ENCODE peak calls at places on chromosomes 7 and 10, in ten cellular contexts. K is uterus; H is neuronal stem cell; P is body of pancreas; G is CD8-positive, alpha-beta memory T cell; I is GM23248; M is transverse colon; F is brain microvascular endothelial cell; E is A673; S is HCT116. U is an unnamed sample.

GRCh38 chr10:51176976-51177690 is 102.8 kb downstream of the PRKG1 start:
- DNase-seq in K (no peak), H (no peak), P (no peak), G (no peak), I (peak; percentile 69), M (no peak), F (peak; percentile 24), E (no peak), S (no peak), U (no peak)

GRCh38 chr10:16519908-16520861 is 1.5 kb downstream of the C1QL3 start:
- DNase-seq in K (no peak), H (no peak), P (no peak), G (no peak), I (peak; percentile 23), M (no peak), F (no peak), E (no peak), S (no peak), U (no peak)

GRCh38 chr10:101379663-101380352 is 25.8 kb downstream of the BTRC start:
- DNase-seq in K (no peak), H (no peak), P (no peak), G (no peak), I (no peak), M (no peak), F (no peak), E (no peak), S (no peak), U (no peak)

GRCh38 chr10:24707445-24707844 is 16.2 kb downstream of the ARHGAP21 start:
- DNase-seq in K (no peak), H (no peak), P (no peak), G (no peak), I (peak; percentile 22), M (no peak), F (no peak), E (no peak), S (no peak), U (no peak)

GRCh38 chr10:129857242-129857960 is 106.7 kb downstream of the EBF3 start:
- DNase-seq in K (no peak), H (no peak), P (no peak), G (no peak), I (no peak), M (no peak), F (no peak), E (no peak), S (no peak), U (no peak)

GRCh38 chr10:127485153-127485857 is 63.8 kb upstream of the NPS start:
- DNase-seq in K (no peak), H (no peak), P (peak; percentile 22), G (no peak), I (peak; percentile 50), M (no peak), F (peak; percentile 79), E (no peak), S (no peak), U (no peak)

GRCh38 chr10:63229192-63229591 is 96.1 kb downstream of the NRBF2 start:
- DNase-seq in K (no peak), H (no peak), P (no peak), G (no peak), I (no peak), M (no peak), F (no peak), E (no peak), S (no peak), U (no peak)

GRCh38 chr10:22420787-22421517 is 75.7 kb downstream of the SPAG6 start:
- DNase-seq in K (no peak), H (no peak), P (no peak), G (no peak), I (peak; percentile 52), M (no peak), F (no peak), E (peak; percentile 33), S (no peak), U (no peak)

GRCh38 chr7:105677803-105678583 is 96.7 kb upstream of the EFCAB10 start:
- DNase-seq in K (no peak), H (no peak), P (no peak), G (peak; percentile 76), I (peak; percentile 6), M (peak; percentile 68), F (no peak), E (peak; percentile 56), S (no peak), U (no peak)

GRCh38 chr7:122544463-122544862 is 154.5 kb downstream of the RNF133 start:
- DNase-seq in K (no peak), H (no peak), P (no peak), G (no peak), I (no peak), M (peak; percentile 10), F (no peak), E (no peak), S (no peak), U (no peak)

GRCh38 chr10:103592186-103593021 is 98.9 kb downstream of the NEURL1 start:
- DNase-seq in K (peak; percentile 53), H (peak; percentile 51), P (peak; percentile 64), G (no peak), I (peak; percentile 61), M (peak; percentile 27), F (peak; percentile 20), E (peak; percentile 51), S (peak; percentile 15), U (no peak)

GRCh38 chr10:32971536-32972091 is 13.6 kb upstream of the ITGB1 start:
- DNase-seq in K (no peak), H (no peak), P (peak; percentile 35), G (no peak), I (no peak), M (peak; percentile 42), F (no peak), E (no peak), S (no peak), U (no peak)

DNA sequence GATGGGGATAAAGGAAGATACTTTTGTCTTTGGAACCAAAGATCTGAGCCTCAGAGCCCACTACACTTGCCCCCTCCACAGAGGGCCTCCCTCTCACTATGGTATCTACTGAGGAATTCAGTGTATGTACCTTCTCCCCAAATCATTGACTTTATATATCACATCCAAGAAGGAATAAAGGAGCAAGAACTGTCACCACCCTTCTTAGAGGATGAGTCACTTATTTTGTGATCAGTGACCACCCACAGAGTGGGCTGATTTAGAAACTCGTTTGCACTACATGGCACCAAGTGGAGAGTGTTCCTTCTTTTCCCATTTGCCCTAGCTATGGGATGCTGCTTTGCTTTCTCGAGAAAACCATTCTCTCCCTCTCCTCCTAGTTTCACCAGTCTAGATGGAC is 5.7 kb downstream of the TMEM243 start:
- DNase-seq in K (no peak), H (no peak), P (no peak), G (no peak), I (peak; percentile 43), M (no peak), F (no peak), E (peak; percentile 78), S (no peak), U (no peak)
- H3K27ac ChIP-seq in K (no peak overlapping the region), H (no peak overlapping the region), P (no peak overlapping the region), G (no peak overlapping the region), I (no peak overlapping the region), M (no peak overlapping the region), F (no peak overlapping the region), E (peak overlapping the region; percentile 38), S (no peak overlapping the region), U (no peak overlapping the region)

GRCh38 chr7:2566890-2567662 is 8.3 kb downstream of the IQCE start:
- DNase-seq in K (no peak), H (no peak), P (no peak), G (no peak), I (peak; percentile 32), M (peak; percentile 60), F (no peak), E (no peak), S (no peak), U (no peak)
- H3K27ac ChIP-seq in K (no peak overlapping the region), H (peak overlapping the region; percentile 29), P (no peak overlapping the region), G (no peak overlapping the region), I (no peak overlapping the region), M (no peak overlapping the region), F (no peak overlapping the region), E (no peak overlapping the region), S (no peak overlapping the region), U (no peak overlapping the region)

DNA sequence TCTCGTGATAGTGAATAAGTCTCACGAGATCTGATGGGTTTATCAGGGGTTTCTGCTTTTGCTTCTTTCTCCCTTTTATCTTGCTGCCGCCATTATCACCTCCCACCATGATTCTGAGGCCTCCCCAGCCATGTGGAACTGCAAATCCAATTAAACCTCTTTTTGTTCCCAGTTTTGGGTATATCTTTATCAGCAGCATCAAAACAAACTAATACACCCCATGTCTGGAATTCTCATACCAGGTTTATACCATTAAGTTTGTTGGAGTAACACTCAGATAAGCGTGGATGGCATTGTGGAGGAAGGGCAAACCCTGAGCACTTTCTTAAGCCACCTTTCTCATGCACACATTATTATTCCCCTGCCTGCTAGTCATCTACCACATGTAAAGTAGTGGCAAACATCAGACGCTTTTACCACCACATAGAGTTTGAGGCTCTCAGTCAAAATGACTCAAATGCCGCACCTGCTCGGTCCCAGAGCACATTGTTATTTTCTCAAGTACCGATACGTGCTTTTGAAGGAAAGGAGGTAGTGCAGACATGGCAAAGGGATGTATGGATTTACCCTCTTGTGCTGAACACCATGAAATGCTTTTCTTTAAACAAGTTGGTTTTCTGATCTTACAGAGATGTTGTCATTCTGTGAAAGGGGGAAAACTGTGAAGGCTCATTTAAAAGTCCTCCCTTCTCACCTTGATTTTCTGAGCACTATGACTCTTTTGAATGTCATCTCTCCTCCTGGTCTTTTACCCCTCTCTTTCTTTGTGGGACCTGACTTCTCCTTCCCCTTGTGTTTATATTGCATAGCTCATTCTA is 429.7 kb downstream of the EXOC4 start:
- DNase-seq in K (no peak), H (no peak), P (no peak), G (no peak), I (no peak), M (no peak), F (no peak), E (no peak), S (no peak), U (no peak)
- H3K27ac ChIP-seq in K (no peak overlapping the region), H (no peak overlapping the region), P (no peak overlapping the region), G (no peak overlapping the region), I (no peak overlapping the region), M (no peak overlapping the region), F (no peak overlapping the region), E (no peak overlapping the region), S (no peak overlapping the region), U (no peak overlapping the region)

GRCh38 chr10:79982861-79983260 is 34.0 kb upstream of the SFTPD start:
- DNase-seq in K (no peak), H (no peak), P (peak; percentile 21), G (no peak), I (no peak), M (no peak), F (no peak), E (no peak), S (no peak), U (no peak)

GRCh38 chr10:79980711-79981110 is 31.8 kb upstream of the SFTPD start:
- DNase-seq in K (no peak), H (no peak), P (no peak), G (no peak), I (no peak), M (no peak), F (no peak), E (no peak), S (no peak), U (no peak)

GRCh38 chr10:79981356-79981672 is 32.4 kb upstream of the SFTPD start:
- DNase-seq in K (no peak), H (no peak), P (no peak), G (no peak), I (no peak), M (no peak), F (no peak), E (no peak), S (no peak), U (no peak)

GRCh38 chr10:79982486-79982800 is 33.5 kb upstream of the SFTPD start:
- DNase-seq in K (no peak), H (no peak), P (no peak), G (no peak), I (no peak), M (no peak), F (no peak), E (no peak), S (no peak), U (no peak)

GRCh38 chr10:79981673-79982485 is 33.0 kb upstream of the SFTPD start:
- DNase-seq in K (peak; percentile 38), H (peak; percentile 36), P (peak; percentile 78), G (no peak), I (peak; percentile 78), M (peak; percentile 52), F (no peak), E (peak; percentile 71), S (peak; percentile 23), U (peak; percentile 93)
- H3K27ac ChIP-seq in K (peak overlapping the region; percentile 68), H (no peak overlapping the region), P (peak overlapping the region; percentile 95), G (no peak overlapping the region), I (no peak overlapping the region), M (peak overlapping the region; percentile 70), F (no peak overlapping the region), E (no peak overlapping the region), S (peak overlapping the region; percentile 20), U (peak overlapping the region; percentile 90)